ENCODE peak calls at places on chromosomes 4 and X, in eight cellular contexts. Z, S, P, Y, U, F, V and H are unnamed samples.

GRCh38 chr4:190020790-190021717 is 6.0 kb downstream of the FRG2 start:
- DNase-seq in Z (no peak), S (no peak), P (peak; percentile 59), Y (peak; percentile 34), U (peak; percentile 17), F (peak; percentile 66), V (no peak), H (no peak)

GRCh38 chr4:2388430-2389182 is 29.8 kb downstream of the ZFYVE28 start:
- DNase-seq in Z (no peak), S (no peak), P (peak; percentile 62), Y (peak; percentile 29), U (no peak), F (peak; percentile 87), V (no peak), H (no peak)

GRCh38 chr4:8013976-8014726 is 74.5 kb upstream of the AFAP1 start:
- DNase-seq in Z (no peak), S (no peak), P (no peak), Y (no peak), U (no peak), F (no peak), V (no peak), H (no peak)

GRCh38 chr4:30402276-30402675 is 317.9 kb upstream of the PCDH7 start:
- DNase-seq in Z (no peak), S (no peak), P (no peak), Y (no peak), U (no peak), F (no peak), V (no peak), H (no peak)

GRCh38 chrX:14899607-14900006 is 26.4 kb downstream of the MOSPD2 start:
- DNase-seq in Z (peak; percentile 24), S (no peak), P (peak; percentile 58), Y (peak; percentile 39), U (no peak), F (no peak), V (no peak), H (no peak)

GRCh38 chr4:37652747-37653527 is 33.2 kb downstream of the RELL1 start:
- DNase-seq in Z (no peak), S (no peak), P (no peak), Y (no peak), U (no peak), F (no peak), V (no peak), H (no peak)

GRCh38 chr4:118018381-118018780 is 15.9 kb upstream of the NDST3 start:
- DNase-seq in Z (no peak), S (no peak), P (no peak), Y (no peak), U (no peak), F (no peak), V (no peak), H (no peak)

GRCh38 chr4:105147226-105148151 is 813 bp downstream of the TET2 start:
- DNase-seq in Z (no peak), S (peak; percentile 53), P (peak; percentile 59), Y (peak; percentile 25), U (peak; percentile 64), F (peak; percentile 54), V (peak; percentile 52), H (peak; percentile 45)

GRCh38 chrX:130594453-130594916 is 192.7 kb downstream of the RBMX2 start:
- DNase-seq in Z (no peak), S (peak; percentile 1), P (no peak), Y (no peak), U (no peak), F (no peak), V (no peak), H (no peak)

GRCh38 chr4:52376107-52376704 is 282.9 kb downstream of the USP46 start:
- DNase-seq in Z (peak; percentile 32), S (no peak), P (peak; percentile 73), Y (peak; percentile 72), U (peak; percentile 87), F (no peak), V (peak; percentile 41), H (peak; percentile 57)

GRCh38 chrX:115388879-115389278 is 99.4 kb downstream of the LUZP4 start:
- DNase-seq in Z (no peak), S (no peak), P (no peak), Y (no peak), U (no peak), F (no peak), V (no peak), H (no peak)

GRCh38 chrX:20623448-20623847 is 356.7 kb upstream of the RPS6KA3 start:
- DNase-seq in Z (no peak), S (no peak), P (peak; percentile 57), Y (no peak), U (no peak), F (no peak), V (no peak), H (no peak)

GRCh38 chrX:152896450-152896849 is 1.4 kb upstream of the ZNF185 start:
- DNase-seq in Z (peak; percentile 63), S (no peak), P (peak; percentile 51), Y (no peak), U (no peak), F (no peak), V (no peak), H (no peak)

GRCh38 chr4:66489783-66490452 is 819.6 kb upstream of the EPHA5 start:
- DNase-seq in Z (peak; percentile 17), S (no peak), P (no peak), Y (peak; percentile 23), U (no peak), F (no peak), V (no peak), H (no peak)

GRCh38 chr4:82542642-82543041 is 19.1 kb downstream of the TMEM150C start:
- DNase-seq in Z (no peak), S (no peak), P (no peak), Y (no peak), U (no peak), F (no peak), V (no peak), H (no peak)

GRCh38 chr4:71187399-71188196 is 151.2 kb upstream of the SLC4A4 start:
- DNase-seq in Z (no peak), S (peak; percentile 15), P (peak; percentile 85), Y (peak; percentile 62), U (peak; percentile 20), F (no peak), V (peak; percentile 46), H (no peak)

GRCh38 chrX:133297284-133297683 is 79.1 kb upstream of the TFDP3 start:
- DNase-seq in Z (no peak), S (no peak), P (peak; percentile 76), Y (peak; percentile 42), U (no peak), F (no peak), V (no peak), H (no peak)

GRCh38 chr4:86845593-86845992 is 3.6 kb downstream of the SLC10A6 start:
- DNase-seq in Z (no peak), S (no peak), P (no peak), Y (no peak), U (no peak), F (no peak), V (no peak), H (no peak)

GRCh38 chr4:109879636-109880314 is 31.9 kb downstream of the LRIT3 start:
- DNase-seq in Z (no peak), S (no peak), P (no peak), Y (no peak), U (no peak), F (no peak), V (no peak), H (no peak)

GRCh38 chr4:124044330-124044729 is 647.7 kb downstream of the SPRY1 start:
- DNase-seq in Z (no peak), S (no peak), P (no peak), Y (no peak), U (no peak), F (no peak), V (no peak), H (no peak)

GRCh38 chr4:47668810-47669408 is 169.0 kb downstream of the CORIN start:
- DNase-seq in Z (peak; percentile 43), S (no peak), P (peak; percentile 66), Y (peak; percentile 61), U (peak; percentile 55), F (peak; percentile 16), V (peak; percentile 13), H (no peak)

GRCh38 chr4:82090717-82091116 is 283.1 kb downstream of the HNRNPD start:
- DNase-seq in Z (no peak), S (no peak), P (no peak), Y (no peak), U (no peak), F (no peak), V (no peak), H (no peak)

GRCh38 chr4:117378942-117379341 is 293.6 kb upstream of the TRAM1L1 start:
- DNase-seq in Z (no peak), S (no peak), P (no peak), Y (no peak), U (no peak), F (no peak), V (no peak), H (no peak)

GRCh38 chr4:25198713-25199112 is 35.1 kb upstream of the PI4K2B start:
- DNase-seq in Z (no peak), S (no peak), P (no peak), Y (no peak), U (no peak), F (no peak), V (no peak), H (no peak)

GRCh38 chrX:41603591-41603990 is 85.2 kb upstream of the GPR34 start:
- DNase-seq in Z (no peak), S (no peak), P (no peak), Y (no peak), U (no peak), F (no peak), V (no peak), H (no peak)

GRCh38 chr4:22071749-22072148 is 123.2 kb upstream of the KCNIP4 start:
- DNase-seq in Z (no peak), S (no peak), P (peak; percentile 75), Y (no peak), U (no peak), F (no peak), V (no peak), H (no peak)

GRCh38 chr4:106676173-106676921 is 307.8 kb upstream of the GIMD1 start:
- DNase-seq in Z (peak; percentile 37), S (no peak), P (peak; percentile 75), Y (peak; percentile 93), U (no peak), F (no peak), V (no peak), H (no peak)

GRCh38 chr4:81676552-81676951 is 204.8 kb upstream of the RASGEF1B start:
- DNase-seq in Z (no peak), S (no peak), P (no peak), Y (no peak), U (no peak), F (no peak), V (no peak), H (no peak)

GRCh38 chrX:10482262-10482661 is 138.1 kb downstream of the MID1 start:
- DNase-seq in Z (no peak), S (no peak), P (no peak), Y (no peak), U (no peak), F (no peak), V (no peak), H (peak; percentile 23)

GRCh38 chr4:43163101-43163792 is 270.7 kb downstream of the GRXCR1 start:
- DNase-seq in Z (no peak), S (no peak), P (no peak), Y (no peak), U (peak; percentile 18), F (no peak), V (no peak), H (no peak)

GRCh38 chr4:30386266-30386895 is 333.8 kb upstream of the PCDH7 start:
- DNase-seq in Z (no peak), S (no peak), P (peak; percentile 20), Y (no peak), U (no peak), F (no peak), V (no peak), H (no peak)

GRCh38 chr4:89307446-89308160 is at the start of gene GPRIN3:
- DNase-seq in Z (no peak), S (peak; percentile 28), P (peak; percentile 70), Y (peak; percentile 16), U (peak; percentile 56), F (peak; percentile 99), V (peak; percentile 80), H (no peak)

GRCh38 chr4:118797558-118798142 is 38.3 kb downstream of the SEC24D start:
- DNase-seq in Z (no peak), S (no peak), P (peak; percentile 74), Y (peak; percentile 32), U (no peak), F (no peak), V (no peak), H (no peak)

GRCh38 chr4:148764720-148765119 is 322.5 kb upstream of the NR3C2 start:
- DNase-seq in Z (no peak), S (no peak), P (no peak), Y (no peak), U (no peak), F (no peak), V (no peak), H (no peak)